ENCODE peak calls at places on chromosome 2, in ten cellular contexts. One of them, this sample, is unnamed. For H3K36me3 and H3K27me3, the result is how much of the 10 kb centered on the place peaks cover.

GRCh38 chr2:242048479-242048878 is 178.9 kb downstream of the RTP5 start:
- DNase-seq in ovary: no peak
- DNase-seq in CD4-positive, alpha-beta memory T cell: no peak
- DNase-seq in gastrocnemius medialis: no peak
- DNase-seq in pancreas: no peak
- DNase-seq in tibial nerve: no peak
- DNase-seq in heart right ventricle: no peak
- DNase-seq in neuronal stem cell: no peak
- DNase-seq in lower lobe of right lung: no peak
- DNase-seq in CD8-positive, alpha-beta T cell: no peak
- DNase-seq in this sample: no peak

GRCh38 chr2:67564076-67564475 is 166.9 kb downstream of the ETAA1 start:
- DNase-seq in ovary: no peak
- DNase-seq in CD4-positive, alpha-beta memory T cell: no peak
- DNase-seq in gastrocnemius medialis: no peak
- DNase-seq in pancreas: no peak
- DNase-seq in tibial nerve: no peak
- DNase-seq in heart right ventricle: no peak
- DNase-seq in neuronal stem cell: no peak
- DNase-seq in lower lobe of right lung: no peak
- DNase-seq in CD8-positive, alpha-beta T cell: no peak
- DNase-seq in this sample: no peak

GRCh38 chr2:190763901-190764514 is 115.1 kb downstream of the NAB1 start:
- DNase-seq in ovary: no peak
- DNase-seq in CD4-positive, alpha-beta memory T cell: no peak
- DNase-seq in gastrocnemius medialis: no peak
- DNase-seq in pancreas: no peak
- DNase-seq in tibial nerve: no peak
- DNase-seq in heart right ventricle: no peak
- DNase-seq in neuronal stem cell: no peak
- DNase-seq in lower lobe of right lung: no peak
- DNase-seq in CD8-positive, alpha-beta T cell: no peak
- DNase-seq in this sample: no peak

GRCh38 chr2:239735131-239735828 is 289.9 kb downstream of the NDUFA10 start:
- DNase-seq in ovary: no peak
- DNase-seq in CD4-positive, alpha-beta memory T cell: no peak
- DNase-seq in gastrocnemius medialis: no peak
- DNase-seq in pancreas: no peak
- DNase-seq in tibial nerve: no peak
- DNase-seq in heart right ventricle: no peak
- DNase-seq in neuronal stem cell: peak
- DNase-seq in lower lobe of right lung: peak
- DNase-seq in CD8-positive, alpha-beta T cell: no peak
- DNase-seq in this sample: no peak

GRCh38 chr2:1728821-1729220 is 15.5 kb downstream of the PXDN start:
- DNase-seq in ovary: no peak
- DNase-seq in CD4-positive, alpha-beta memory T cell: no peak
- DNase-seq in gastrocnemius medialis: no peak
- DNase-seq in pancreas: no peak
- DNase-seq in tibial nerve: no peak
- DNase-seq in heart right ventricle: no peak
- DNase-seq in neuronal stem cell: no peak
- DNase-seq in lower lobe of right lung: peak
- DNase-seq in CD8-positive, alpha-beta T cell: no peak
- DNase-seq in this sample: peak

GRCh38 chr2:230643576-230644291 is 68.9 kb upstream of the CAB39 start:
- DNase-seq in ovary: no peak
- DNase-seq in CD4-positive, alpha-beta memory T cell: peak
- DNase-seq in gastrocnemius medialis: no peak
- DNase-seq in pancreas: peak
- DNase-seq in tibial nerve: peak
- DNase-seq in heart right ventricle: no peak
- DNase-seq in neuronal stem cell: no peak
- DNase-seq in lower lobe of right lung: peak
- DNase-seq in CD8-positive, alpha-beta T cell: no peak
- DNase-seq in this sample: peak

GRCh38 chr2:217920879-217921603 is 81.8 kb downstream of the TNS1 start:
- DNase-seq in ovary: peak
- DNase-seq in CD4-positive, alpha-beta memory T cell: no peak
- DNase-seq in gastrocnemius medialis: peak
- DNase-seq in pancreas: no peak
- DNase-seq in tibial nerve: no peak
- DNase-seq in heart right ventricle: no peak
- DNase-seq in neuronal stem cell: no peak
- DNase-seq in lower lobe of right lung: no peak
- DNase-seq in CD8-positive, alpha-beta T cell: no peak
- DNase-seq in this sample: peak

GRCh38 chr2:1611886-1612285 is 132.4 kb downstream of the PXDN start:
- DNase-seq in ovary: no peak
- DNase-seq in CD4-positive, alpha-beta memory T cell: no peak
- DNase-seq in gastrocnemius medialis: no peak
- DNase-seq in pancreas: no peak
- DNase-seq in tibial nerve: no peak
- DNase-seq in heart right ventricle: no peak
- DNase-seq in neuronal stem cell: no peak
- DNase-seq in lower lobe of right lung: no peak
- DNase-seq in CD8-positive, alpha-beta T cell: no peak
- DNase-seq in this sample: no peak

GRCh38 chr2:100756704-100757103 is 63.2 kb upstream of the NPAS2 start:
- DNase-seq in ovary: no peak
- DNase-seq in CD4-positive, alpha-beta memory T cell: no peak
- DNase-seq in gastrocnemius medialis: no peak
- DNase-seq in pancreas: no peak
- DNase-seq in tibial nerve: no peak
- DNase-seq in heart right ventricle: no peak
- DNase-seq in neuronal stem cell: no peak
- DNase-seq in lower lobe of right lung: no peak
- DNase-seq in CD8-positive, alpha-beta T cell: no peak
- DNase-seq in this sample: no peak

GRCh38 chr2:233838251-233838650 is 16.1 kb downstream of the HJURP start:
- DNase-seq in ovary: no peak
- DNase-seq in CD4-positive, alpha-beta memory T cell: no peak
- DNase-seq in gastrocnemius medialis: no peak
- DNase-seq in pancreas: no peak
- DNase-seq in tibial nerve: no peak
- DNase-seq in heart right ventricle: no peak
- DNase-seq in neuronal stem cell: no peak
- DNase-seq in lower lobe of right lung: no peak
- DNase-seq in CD8-positive, alpha-beta T cell: no peak
- DNase-seq in this sample: peak

GRCh38 chr2:150165988-150166965 is 321.2 kb downstream of the RND3 start:
- DNase-seq in ovary: no peak
- DNase-seq in CD4-positive, alpha-beta memory T cell: no peak
- DNase-seq in gastrocnemius medialis: no peak
- DNase-seq in pancreas: peak
- DNase-seq in tibial nerve: no peak
- DNase-seq in heart right ventricle: no peak
- DNase-seq in neuronal stem cell: no peak
- DNase-seq in lower lobe of right lung: no peak
- DNase-seq in CD8-positive, alpha-beta T cell: no peak
- DNase-seq in this sample: peak

GRCh38 chr2:121897335-121897970 is 142.0 kb downstream of the TSN start:
- DNase-seq in ovary: no peak
- DNase-seq in CD4-positive, alpha-beta memory T cell: no peak
- DNase-seq in gastrocnemius medialis: no peak
- DNase-seq in pancreas: no peak
- DNase-seq in tibial nerve: no peak
- DNase-seq in heart right ventricle: no peak
- DNase-seq in neuronal stem cell: no peak
- DNase-seq in lower lobe of right lung: no peak
- DNase-seq in CD8-positive, alpha-beta T cell: no peak
- DNase-seq in this sample: no peak

GRCh38 chr2:152383702-152384101 is 48.7 kb downstream of the FMNL2 start:
- DNase-seq in ovary: no peak
- DNase-seq in CD4-positive, alpha-beta memory T cell: no peak
- DNase-seq in gastrocnemius medialis: no peak
- DNase-seq in pancreas: no peak
- DNase-seq in tibial nerve: no peak
- DNase-seq in heart right ventricle: no peak
- DNase-seq in neuronal stem cell: no peak
- DNase-seq in lower lobe of right lung: no peak
- DNase-seq in CD8-positive, alpha-beta T cell: no peak
- DNase-seq in this sample: no peak

GRCh38 chr2:136381722-136382633 is 264.0 kb upstream of the CXCR4 start:
- DNase-seq in ovary: no peak
- DNase-seq in CD4-positive, alpha-beta memory T cell: peak
- DNase-seq in gastrocnemius medialis: no peak
- DNase-seq in pancreas: peak
- DNase-seq in tibial nerve: peak
- DNase-seq in heart right ventricle: no peak
- DNase-seq in neuronal stem cell: no peak
- DNase-seq in lower lobe of right lung: peak
- DNase-seq in CD8-positive, alpha-beta T cell: peak
- DNase-seq in this sample: no peak

GRCh38 chr2:75570948-75571729 is 10.4 kb upstream of the EVA1A start:
- DNase-seq in ovary: no peak
- DNase-seq in CD4-positive, alpha-beta memory T cell: no peak
- DNase-seq in gastrocnemius medialis: no peak
- DNase-seq in pancreas: peak
- DNase-seq in tibial nerve: no peak
- DNase-seq in heart right ventricle: no peak
- DNase-seq in neuronal stem cell: no peak
- DNase-seq in lower lobe of right lung: no peak
- DNase-seq in CD8-positive, alpha-beta T cell: no peak
- DNase-seq in this sample: no peak

GRCh38 chr2:125630377-125630776 is 1025.6 kb upstream of the GYPC start:
- DNase-seq in ovary: no peak
- DNase-seq in CD4-positive, alpha-beta memory T cell: no peak
- DNase-seq in gastrocnemius medialis: no peak
- DNase-seq in pancreas: no peak
- DNase-seq in tibial nerve: no peak
- DNase-seq in heart right ventricle: no peak
- DNase-seq in neuronal stem cell: no peak
- DNase-seq in lower lobe of right lung: no peak
- DNase-seq in CD8-positive, alpha-beta T cell: no peak
- DNase-seq in this sample: no peak

GRCh38 chr2:219223831-219224610 is 5.3 kb upstream of the ABCB6 start:
- DNase-seq in ovary: no peak
- DNase-seq in CD4-positive, alpha-beta memory T cell: no peak
- DNase-seq in gastrocnemius medialis: no peak
- DNase-seq in pancreas: no peak
- DNase-seq in tibial nerve: no peak
- DNase-seq in heart right ventricle: no peak
- DNase-seq in neuronal stem cell: no peak
- DNase-seq in lower lobe of right lung: no peak
- DNase-seq in CD8-positive, alpha-beta T cell: no peak
- DNase-seq in this sample: no peak

GRCh38 chr2:219219113-219219696 is 447 bp upstream of the ABCB6 start:
- DNase-seq in ovary: peak
- DNase-seq in CD4-positive, alpha-beta memory T cell: no peak
- DNase-seq in gastrocnemius medialis: no peak
- DNase-seq in pancreas: no peak
- DNase-seq in tibial nerve: no peak
- DNase-seq in heart right ventricle: no peak
- DNase-seq in neuronal stem cell: no peak
- DNase-seq in lower lobe of right lung: no peak
- DNase-seq in CD8-positive, alpha-beta T cell: no peak
- DNase-seq in this sample: no peak

GRCh38 chr2:219220652-219221402 is 2.1 kb upstream of the ABCB6 start:
- DNase-seq in ovary: peak
- DNase-seq in CD4-positive, alpha-beta memory T cell: no peak
- DNase-seq in gastrocnemius medialis: no peak
- DNase-seq in pancreas: no peak
- DNase-seq in tibial nerve: no peak
- DNase-seq in heart right ventricle: no peak
- DNase-seq in neuronal stem cell: no peak
- DNase-seq in lower lobe of right lung: no peak
- DNase-seq in CD8-positive, alpha-beta T cell: no peak
- DNase-seq in this sample: no peak

GRCh38 chr2:219219781-219220532 is 1.2 kb upstream of the ABCB6 start:
- DNase-seq in ovary: peak
- DNase-seq in CD4-positive, alpha-beta memory T cell: no peak
- DNase-seq in gastrocnemius medialis: no peak
- DNase-seq in pancreas: no peak
- DNase-seq in tibial nerve: no peak
- DNase-seq in heart right ventricle: no peak
- DNase-seq in neuronal stem cell: no peak
- DNase-seq in lower lobe of right lung: no peak
- DNase-seq in CD8-positive, alpha-beta T cell: no peak
- DNase-seq in this sample: no peak

GRCh38 chr2:219221956-219222518 is 3.3 kb upstream of the ABCB6 start:
- DNase-seq in ovary: no peak
- DNase-seq in CD4-positive, alpha-beta memory T cell: no peak
- DNase-seq in gastrocnemius medialis: no peak
- DNase-seq in pancreas: no peak
- DNase-seq in tibial nerve: no peak
- DNase-seq in heart right ventricle: no peak
- DNase-seq in neuronal stem cell: no peak
- DNase-seq in lower lobe of right lung: no peak
- DNase-seq in CD8-positive, alpha-beta T cell: no peak
- DNase-seq in this sample: no peak
- H3K36me3 ChIP-seq in ovary: under half
- H3K36me3 ChIP-seq in CD4-positive, alpha-beta memory T cell: half or more
- H3K36me3 ChIP-seq in gastrocnemius medialis: half or more
- H3K36me3 ChIP-seq in pancreas: half or more
- H3K36me3 ChIP-seq in tibial nerve: half or more
- H3K36me3 ChIP-seq in heart right ventricle: under half
- H3K36me3 ChIP-seq in neuronal stem cell: half or more
- H3K36me3 ChIP-seq in lower lobe of right lung: half or more
- H3K36me3 ChIP-seq in CD8-positive, alpha-beta T cell: under half
- H3K36me3 ChIP-seq in this sample: half or more

GRCh38 chr2:98346259-98347236 is at the start of gene CNGA3:
- DNase-seq in ovary: peak
- DNase-seq in CD4-positive, alpha-beta memory T cell: peak
- DNase-seq in gastrocnemius medialis: no peak
- DNase-seq in pancreas: no peak
- DNase-seq in tibial nerve: no peak
- DNase-seq in heart right ventricle: no peak
- DNase-seq in neuronal stem cell: peak
- DNase-seq in lower lobe of right lung: no peak
- DNase-seq in CD8-positive, alpha-beta T cell: no peak
- DNase-seq in this sample: no peak
- H3K27me3 ChIP-seq in ovary: under half
- H3K27me3 ChIP-seq in CD4-positive, alpha-beta memory T cell: under half
- H3K27me3 ChIP-seq in gastrocnemius medialis: half or more
- H3K27me3 ChIP-seq in pancreas: under half
- H3K27me3 ChIP-seq in tibial nerve: under half
- H3K27me3 ChIP-seq in heart right ventricle: half or more
- H3K27me3 ChIP-seq in neuronal stem cell: under half
- H3K27me3 ChIP-seq in lower lobe of right lung: half or more
- H3K27me3 ChIP-seq in CD8-positive, alpha-beta T cell: under half
- H3K27me3 ChIP-seq in this sample: under half

GRCh38 chr2:134943540-134943939 is 24.9 kb downstream of the CCNT2 start:
- DNase-seq in ovary: no peak
- DNase-seq in CD4-positive, alpha-beta memory T cell: no peak
- DNase-seq in gastrocnemius medialis: no peak
- DNase-seq in pancreas: no peak
- DNase-seq in tibial nerve: no peak
- DNase-seq in heart right ventricle: no peak
- DNase-seq in neuronal stem cell: no peak
- DNase-seq in lower lobe of right lung: no peak
- DNase-seq in CD8-positive, alpha-beta T cell: no peak
- DNase-seq in this sample: no peak
- H3K36me3 ChIP-seq in ovary: under half
- H3K36me3 ChIP-seq in CD4-positive, alpha-beta memory T cell: under half
- H3K36me3 ChIP-seq in gastrocnemius medialis: half or more
- H3K36me3 ChIP-seq in pancreas: under half
- H3K36me3 ChIP-seq in tibial nerve: half or more
- H3K36me3 ChIP-seq in heart right ventricle: under half
- H3K36me3 ChIP-seq in neuronal stem cell: half or more
- H3K36me3 ChIP-seq in lower lobe of right lung: half or more
- H3K36me3 ChIP-seq in CD8-positive, alpha-beta T cell: under half
- H3K36me3 ChIP-seq in this sample: half or more

GRCh38 chr2:104851236-104852160 is 2.4 kb upstream of the POU3F3 start:
- DNase-seq in ovary: no peak
- DNase-seq in CD4-positive, alpha-beta memory T cell: no peak
- DNase-seq in gastrocnemius medialis: no peak
- DNase-seq in pancreas: no peak
- DNase-seq in tibial nerve: no peak
- DNase-seq in heart right ventricle: no peak
- DNase-seq in neuronal stem cell: no peak
- DNase-seq in lower lobe of right lung: no peak
- DNase-seq in CD8-positive, alpha-beta T cell: no peak
- DNase-seq in this sample: no peak
- H3K27me3 ChIP-seq in ovary: under half
- H3K27me3 ChIP-seq in CD4-positive, alpha-beta memory T cell: under half
- H3K27me3 ChIP-seq in gastrocnemius medialis: half or more
- H3K27me3 ChIP-seq in pancreas: under half
- H3K27me3 ChIP-seq in tibial nerve: under half
- H3K27me3 ChIP-seq in heart right ventricle: half or more
- H3K27me3 ChIP-seq in neuronal stem cell: under half
- H3K27me3 ChIP-seq in lower lobe of right lung: half or more
- H3K27me3 ChIP-seq in CD8-positive, alpha-beta T cell: under half
- H3K27me3 ChIP-seq in this sample: under half